ENCODE peak calls at places on chromosomes 13 and 19, in four cellular contexts. Y is thoracic aorta, K is progenitor cell of endocrine pancreas, I is PC-3. S is an unnamed sample.
A peak's percentile ranks its signal among the peaks of the same experiment; 100 is the strongest.

GRCh38 chr13:113981201-113981605 is 7.3 kb upstream of the C13orf46 start:
- DNase-seq in Y (peak; percentile 1), K (no peak), I (peak; percentile 79), S (no peak)

GRCh38 chr19:43467730-43468129 is 2.3 kb upstream of the LYPD3 start:
- DNase-seq in K (no peak), I (peak; percentile 71), Y (no peak), S (no peak)

GRCh38 chr13:98650376-98651107 is 73.6 kb upstream of the STK24 start:
- DNase-seq in I (peak; percentile 88), Y (no peak), K (no peak), S (no peak)

GRCh38 chr13:66578305-66578704 is 651.8 kb downstream of the PCDH9 start:
- DNase-seq in Y (no peak), K (no peak), I (no peak), S (no peak)

GRCh38 chr13:107512551-107512950 is 702.8 kb downstream of the LIG4 start:
- DNase-seq in K (no peak), Y (no peak), I (no peak), S (no peak)

GRCh38 chr13:110149036-110149435 is 157.9 kb downstream of the COL4A1 start:
- DNase-seq in I (no peak), K (no peak), Y (no peak), S (no peak)

GRCh38 chr19:46451352-46451751 is 20.0 kb downstream of the PNMA8A start:
- DNase-seq in K (no peak), Y (no peak), I (no peak), S (no peak)

GRCh38 chr19:46944918-46945628 is 74.6 kb upstream of the NPAS1 start:
- DNase-seq in Y (peak; percentile 49), I (no peak), K (no peak), S (peak; percentile 74)

GRCh38 chr19:3573162-3573857 is 566 bp downstream of the HMG20B start:
- DNase-seq in Y (no peak), K (no peak), I (no peak), S (peak; percentile 54)

GRCh38 chr19:49421878-49422202 is 1.4 kb downstream of the PTH2 start:
- DNase-seq in Y (no peak), K (no peak), I (no peak), S (no peak)

GRCh38 chr19:33418461-33418860 is 45.0 kb downstream of the CEBPG start:
- DNase-seq in I (no peak), K (no peak), Y (no peak), S (no peak)

DNA sequence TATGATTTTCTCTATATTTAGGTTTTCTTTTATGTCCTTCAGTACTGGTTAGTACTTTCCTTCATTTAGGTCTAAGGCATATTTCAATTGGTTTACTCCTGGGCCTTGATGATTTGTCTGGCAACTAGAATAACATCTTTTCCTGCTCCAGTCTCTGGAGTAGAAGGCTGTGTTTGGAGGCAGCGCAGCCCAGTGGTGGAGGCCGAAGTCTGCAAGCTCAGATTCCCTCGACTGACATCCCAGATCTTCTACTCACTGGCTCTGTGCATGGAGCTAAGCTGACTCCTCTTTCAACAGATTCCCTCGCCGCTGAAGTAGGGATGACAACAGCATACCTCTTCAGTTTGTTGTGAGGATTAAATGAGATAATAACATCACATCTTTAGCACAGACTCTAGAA is 141.0 kb downstream of the RAP2A start:
- DNase-seq in Y (no peak), K (no peak), I (peak; percentile 59), S (no peak)
- TF ChIP-seq CTCF in Y (no peak), K (no peak), I (peak; percentile 72), S (peak; percentile 30)

DNA sequence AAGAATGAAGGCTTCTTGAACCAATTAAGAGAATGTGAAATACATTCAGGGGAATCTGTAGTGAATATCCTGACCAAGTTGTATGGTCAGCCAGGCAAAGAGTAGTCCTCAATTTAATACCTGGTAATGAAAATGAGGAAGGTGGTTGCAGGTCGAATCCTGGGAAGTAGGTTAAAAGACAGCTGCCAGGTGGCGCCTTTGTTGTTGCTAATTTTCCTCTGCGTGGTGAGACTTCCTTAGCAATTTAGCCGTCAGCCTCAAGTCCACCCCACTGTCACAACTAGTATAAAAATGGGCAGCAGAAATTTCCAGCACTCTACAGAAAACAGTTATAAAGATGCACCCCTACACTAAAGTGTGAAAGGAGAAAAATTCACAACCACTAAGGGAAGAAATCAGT is 235.7 kb downstream of the NHLRC3 start:
- DNase-seq in I (peak; percentile 28), Y (no peak), K (no peak), S (no peak)
- TF ChIP-seq CTCF in I (peak; percentile 42), Y (no peak), K (no peak), S (no peak)

DNA sequence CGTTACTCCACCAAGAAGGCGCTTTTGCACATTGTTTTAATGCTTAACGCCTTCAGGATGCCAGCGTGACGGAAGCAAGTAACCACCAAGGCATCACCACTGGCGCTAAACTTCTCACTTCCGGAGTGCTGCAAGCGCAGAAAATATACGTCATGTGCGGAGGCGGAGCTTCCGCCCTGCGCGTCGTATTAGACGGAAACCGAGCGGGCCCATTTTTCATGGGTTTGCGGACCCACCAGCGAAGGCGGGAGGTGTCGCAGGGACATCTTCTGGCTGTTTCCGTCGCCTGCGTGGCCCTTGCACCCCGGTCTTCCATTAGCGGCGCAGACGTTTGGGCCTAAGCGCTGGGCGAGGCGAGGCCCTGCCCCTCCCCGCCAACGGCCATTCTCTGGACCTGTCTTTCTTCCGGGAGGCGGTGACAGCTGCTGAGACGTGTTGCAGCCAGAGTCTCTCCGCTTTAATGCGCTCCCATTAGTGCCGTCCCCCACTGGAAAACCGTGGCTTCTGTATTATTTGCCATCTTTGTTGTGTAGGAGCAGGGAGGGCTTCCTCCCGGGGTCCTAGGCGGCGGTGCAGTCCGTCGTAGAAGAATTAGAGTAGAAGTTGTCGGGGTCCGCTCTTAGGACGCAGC is at the start of gene ERCC5:
- DNase-seq in I (peak; percentile 93), K (peak; percentile 84), Y (peak; percentile 84), S (peak; percentile 92)
- TF ChIP-seq CTCF in I (no peak), K (no peak), Y (no peak), S (no peak)

DNA sequence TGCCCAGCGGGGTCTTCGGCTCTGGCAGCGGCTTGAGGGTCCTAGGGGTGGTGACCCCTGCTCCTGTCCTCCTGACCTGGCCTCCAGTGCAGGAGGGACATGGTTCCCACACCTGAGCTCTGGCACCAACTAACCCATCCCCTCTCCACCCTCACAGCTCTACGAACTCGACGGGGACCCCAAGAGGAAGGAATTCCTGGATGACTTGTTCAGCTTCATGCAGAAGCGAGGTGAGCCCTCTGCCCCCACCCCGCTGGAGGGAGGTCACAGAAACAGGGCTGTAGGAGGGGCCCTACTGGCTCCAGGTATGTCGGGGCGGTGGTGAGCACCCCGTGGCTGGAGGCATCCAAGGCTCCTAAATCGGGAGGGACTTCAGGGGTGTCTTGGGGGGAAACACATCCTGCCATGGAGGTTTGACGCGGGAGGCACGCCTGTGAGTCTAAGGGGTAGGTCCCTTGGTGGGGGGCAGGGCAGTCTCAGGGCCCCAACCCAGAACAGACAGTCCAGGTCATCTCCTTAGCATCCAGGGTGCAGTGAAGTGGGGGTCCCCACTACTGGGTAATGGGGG is 24.1 kb upstream of the WDR18 start:
- DNase-seq in K (no peak), I (no peak), Y (no peak), S (no peak)
- TF ChIP-seq CTCF in K (peak; percentile 31), I (no peak), Y (no peak), S (no peak)

GRCh38 chr13:26183416-26183815 is 38.7 kb downstream of the RNF6 start:
- DNase-seq in Y (no peak), I (no peak), K (no peak), S (no peak)

GRCh38 chr13:26184791-26185250 is 37.3 kb downstream of the RNF6 start:
- DNase-seq in Y (no peak), K (peak; percentile 27), I (peak; percentile 78), S (peak; percentile 58)

GRCh38 chr13:26186995-26187394 is 35.1 kb downstream of the RNF6 start:
- DNase-seq in I (no peak), Y (no peak), K (no peak), S (no peak)

GRCh38 chr13:26185720-26186119 is 36.4 kb downstream of the RNF6 start:
- DNase-seq in K (no peak), I (no peak), Y (no peak), S (no peak)

GRCh38 chr13:26186141-26186870 is 35.8 kb downstream of the RNF6 start:
- DNase-seq in K (peak; percentile 90), I (peak; percentile 93), Y (peak; percentile 33), S (peak; percentile 85)
- TF ChIP-seq CTCF in K (peak; percentile 77), I (peak; percentile 57), Y (peak; percentile 9), S (peak; percentile 55)

GRCh38 chr19:48123907-48124675 is 13.5 kb upstream of the PLA2G4C start:
- DNase-seq in I (peak; percentile 84), Y (no peak), K (no peak), S (no peak)
- TF ChIP-seq CTCF in I (peak; percentile 44), Y (no peak), K (peak; percentile 44), S (no peak)

GRCh38 chr13:97259787-97260641 is 37.9 kb downstream of the MBNL2 start:
- DNase-seq in Y (no peak), I (peak; percentile 49), K (no peak), S (peak; percentile 19)

GRCh38 chr13:97258801-97259200 is 36.7 kb downstream of the MBNL2 start:
- DNase-seq in K (no peak), Y (no peak), I (no peak), S (no peak)

GRCh38 chr13:97257228-97257755 is 35.2 kb downstream of the MBNL2 start:
- DNase-seq in I (peak; percentile 31), K (no peak), Y (no peak), S (no peak)

GRCh38 chr13:97256343-97256783 is 34.2 kb downstream of the MBNL2 start:
- DNase-seq in Y (no peak), K (no peak), I (peak; percentile 88), S (no peak)

DNA sequence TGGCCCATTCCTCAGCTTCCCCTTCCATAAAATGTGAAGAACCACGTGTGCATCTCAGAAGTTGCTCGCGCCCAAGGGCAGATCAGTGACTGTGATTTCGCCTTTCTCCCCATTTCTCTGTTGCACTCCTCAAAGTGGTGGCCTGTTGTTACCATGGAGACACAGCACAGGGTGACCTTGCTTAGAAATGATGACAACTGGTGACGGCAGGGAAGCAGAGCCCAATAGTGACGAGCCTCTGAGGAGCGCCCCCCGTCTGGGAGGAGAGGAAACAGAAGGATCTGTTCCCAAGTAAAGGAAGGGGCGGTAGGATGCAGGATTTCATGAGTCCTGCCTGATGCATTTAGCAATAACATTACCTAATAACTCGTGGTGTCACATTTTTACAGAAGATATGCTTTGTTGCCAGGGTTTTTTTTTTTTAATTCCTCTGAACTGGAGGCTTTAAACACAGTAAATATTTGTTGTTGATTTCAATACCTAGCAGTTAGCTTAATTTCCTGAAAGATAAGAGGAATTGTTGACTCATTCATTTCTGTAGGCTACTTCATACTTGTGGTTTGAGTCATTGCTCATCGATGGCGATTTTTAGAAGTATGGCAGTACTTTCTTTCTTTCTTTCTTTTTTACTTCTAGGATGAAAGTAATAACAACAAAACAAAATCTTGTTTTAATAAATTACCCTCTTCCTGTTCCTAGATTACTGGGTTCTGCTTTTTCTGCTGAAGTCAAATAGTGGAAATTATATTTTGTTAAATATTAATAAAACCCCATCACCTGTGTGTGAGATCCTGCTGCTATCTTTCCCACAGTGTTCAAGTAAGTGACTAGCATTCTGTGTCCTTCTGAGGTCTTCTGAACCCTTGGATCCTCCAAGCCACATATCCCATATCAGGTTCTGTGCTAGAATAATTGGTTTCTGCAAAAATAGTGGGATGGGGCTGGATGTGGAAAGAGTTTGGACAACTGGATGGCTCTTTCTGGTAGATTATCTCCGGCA is 36.0 kb downstream of the MBNL2 start:
- DNase-seq in K (no peak), I (peak; percentile 82), Y (peak; percentile 18), S (no peak)
- TF ChIP-seq CTCF in K (no peak), I (peak; percentile 39), Y (no peak), S (no peak)

GRCh38 chr13:24834902-24835510 is 71.0 kb downstream of the RNF17 start:
- DNase-seq in K (no peak), I (no peak), Y (no peak), S (no peak)
- TF ChIP-seq CTCF in K (no peak), I (no peak), Y (no peak), S (no peak)